ENCODE peak calls at places on chromosomes 1 and 21, in four cellular contexts. P is A549; W is stimulated activated CD8-positive, alpha-beta memory T cell treated with anti-CD3 and anti-CD28 coated beads, Interleukin-15, amount 100 ng/mL, for 1 hour; S is skeletal muscle cell. M is an unnamed sample.

GRCh38 chr21:41973427-41973831 is 19.6 kb upstream of the C2CD2 start:
- DNase-seq in P (no peak), W (no peak), S (no peak), M (no peak)

GRCh38 chr1:221276911-221277310 is 397.7 kb downstream of the HLX start:
- DNase-seq in P (no peak), W (no peak), S (peak), M (no peak)

GRCh38 chr1:229372251-229372650 is 29.4 kb upstream of the CCSAP start:
- DNase-seq in P (no peak), W (no peak), S (no peak), M (no peak)

GRCh38 chr1:89901957-89902669 is 81.3 kb downstream of the LRRC8D start:
- DNase-seq in P (no peak), W (no peak), S (no peak), M (no peak)

GRCh38 chr1:152515454-152515823 is 1.2 kb downstream of the CRCT1 start:
- DNase-seq in P (no peak), W (no peak), S (no peak), M (no peak)

GRCh38 chr1:193479187-193479586 is 292.8 kb upstream of the B3GALT2 start:
- DNase-seq in P (no peak), W (peak), S (no peak), M (no peak)

GRCh38 chr1:13725714-13726175 is 25.8 kb downstream of the PRDM2 start:
- DNase-seq in P (peak), W (peak), S (no peak), M (peak)

GRCh38 chr1:56933606-56934005 is 32.2 kb downstream of the C8B start:
- DNase-seq in P (no peak), W (no peak), S (no peak), M (no peak)

GRCh38 chr1:65572701-65573421 is 152.4 kb downstream of the LEPR start:
- DNase-seq in P (no peak), W (no peak), S (no peak), M (no peak)

GRCh38 chr21:38351961-38352521 is 95.2 kb downstream of the KCNJ15 start:
- DNase-seq in P (peak), W (no peak), S (peak), M (no peak)

GRCh38 chr1:46549697-46550681 is 1.5 kb downstream of the KNCN start:
- DNase-seq in P (peak), W (peak), S (no peak), M (no peak)

GRCh38 chr1:55650449-55650848 is 435.3 kb upstream of the USP24 start:
- DNase-seq in P (no peak), W (no peak), S (no peak), M (no peak)

GRCh38 chr1:58939146-58939545 is 155.3 kb upstream of the JUN start:
- DNase-seq in P (no peak), W (no peak), S (no peak), M (no peak)

GRCh38 chr1:186175588-186175987 is 199.5 kb downstream of the TPR start:
- DNase-seq in P (no peak), W (no peak), S (no peak), M (peak)

GRCh38 chr21:25283720-25284119 is 323.6 kb downstream of the MRPL39 start:
- DNase-seq in P (peak), W (no peak), S (no peak), M (no peak)

M was measured in prostate gland.